ENCODE peak calls at places on chromosomes 5 and 9, in ten cellular contexts. O, B, G, C, V, T, N, J, M and I are unnamed samples.

GRCh38 chr5:42880621-42881020 is 68.9 kb upstream of the SELENOP start:
- DNase-seq in M (no peak), J (no peak), B (no peak), C (no peak), N (no peak), O (no peak), G (peak), V (no peak), T (no peak), I (no peak)

GRCh38 chr5:60257852-60258251 is 364.3 kb upstream of the PDE4D start:
- DNase-seq in T (no peak), O (no peak), M (no peak), C (no peak), N (no peak), B (no peak), G (peak), J (no peak), V (no peak), I (no peak)

GRCh38 chr9:125284855-125285254 is 23.2 kb downstream of the GAPVD1 start:
- DNase-seq in O (no peak), G (no peak), J (no peak), C (no peak), N (no peak), V (no peak), T (no peak), B (no peak), M (no peak), I (no peak)

GRCh38 chr9:12988259-12988658 is 213.4 kb downstream of the LURAP1L start:
- DNase-seq in O (no peak), T (no peak), B (no peak), G (no peak), M (no peak), C (no peak), N (no peak), J (no peak), V (no peak), I (no peak)

GRCh38 chr9:69502671-69503301 is 169.4 kb downstream of the APBA1 start:
- DNase-seq in O (no peak), N (no peak), M (no peak), C (no peak), V (no peak), G (no peak), B (no peak), T (no peak), J (peak), I (no peak)

GRCh38 chr5:11555171-11555570 is 349.1 kb downstream of the CTNND2 start:
- DNase-seq in B (no peak), M (no peak), C (no peak), O (no peak), V (no peak), N (no peak), G (no peak), T (no peak), J (no peak), I (no peak)

GRCh38 chr9:132348676-132349075 is 6.1 kb downstream of the SETX start:
- DNase-seq in O (no peak), M (no peak), N (no peak), V (no peak), J (no peak), C (no peak), T (no peak), B (no peak), G (no peak), I (no peak)

GRCh38 chr9:18798518-18799290 is 234.3 kb downstream of the SAXO1 start:
- DNase-seq in V (no peak), J (no peak), O (no peak), B (no peak), G (no peak), C (no peak), T (no peak), M (no peak), N (no peak), I (no peak)

GRCh38 chr5:28397502-28397941 is 1359.1 kb upstream of the CDH9 start:
- DNase-seq in B (no peak), O (no peak), C (no peak), N (no peak), G (no peak), V (no peak), J (no peak), T (no peak), M (no peak), I (no peak)

GRCh38 chr5:178150977-178151734 is 2.5 kb downstream of the NHP2 start:
- DNase-seq in G (no peak), C (no peak), B (no peak), O (peak), J (no peak), M (no peak), V (no peak), T (no peak), N (no peak), I (no peak)

GRCh38 chr5:150816946-150817345 is 29.4 kb upstream of the IRGM start:
- DNase-seq in O (no peak), G (no peak), C (no peak), N (no peak), J (no peak), V (no peak), M (no peak), B (no peak), T (no peak), I (no peak)

GRCh38 chr5:156582193-156582598 is 255.2 kb downstream of the SGCD start:
- DNase-seq in J (no peak), G (no peak), N (no peak), V (no peak), B (no peak), T (no peak), O (no peak), M (no peak), C (no peak), I (no peak)

GRCh38 chr5:128644863-128645262 is 106.8 kb upstream of the FBN2 start:
- DNase-seq in C (no peak), B (no peak), N (no peak), T (no peak), G (no peak), J (peak), V (no peak), M (no peak), O (no peak), I (no peak)

GRCh38 chr5:94285984-94286383 is 332.4 kb downstream of the KIAA0825 start:
- DNase-seq in B (no peak), V (no peak), J (no peak), T (no peak), N (no peak), G (no peak), C (no peak), M (no peak), O (no peak), I (no peak)

GRCh38 chr5:35177783-35178182 is 52.5 kb downstream of the PRLR start:
- DNase-seq in T (no peak), G (no peak), O (no peak), N (no peak), V (no peak), J (no peak), B (no peak), M (no peak), C (no peak), I (no peak)

GRCh38 chr5:1223278-1223670 is 1.9 kb upstream of the SLC6A18 start:
- DNase-seq in N (no peak), J (no peak), M (no peak), C (no peak), B (no peak), T (no peak), O (no peak), V (no peak), G (no peak), I (no peak)

GRCh38 chr5:1005904-1006655 is 2.5 kb upstream of the NKD2 start:
- DNase-seq in C (no peak), T (peak), V (no peak), O (peak), G (peak), M (peak), N (no peak), B (peak), J (no peak), I (no peak)

GRCh38 chr5:168881427-168882149 is 302.4 kb upstream of the PANK3 start:
- DNase-seq in G (no peak), M (no peak), V (no peak), N (peak), O (no peak), C (no peak), B (no peak), J (no peak), T (no peak), I (no peak)

GRCh38 chr9:92206490-92206889 is 87.0 kb downstream of the IARS1 start:
- DNase-seq in C (no peak), M (no peak), J (peak), B (no peak), G (no peak), T (no peak), O (no peak), N (no peak), V (no peak), I (no peak)

GRCh38 chr5:4777435-4777834 is 362.7 kb upstream of the ADAMTS16 start:
- DNase-seq in T (no peak), G (no peak), B (no peak), M (no peak), O (no peak), N (no peak), V (no peak), J (no peak), C (no peak), I (no peak)

GRCh38 chr5:122942164-122942914 is 94.2 kb downstream of the PPIC start:
- DNase-seq in T (no peak), B (no peak), J (peak), V (no peak), G (no peak), C (no peak), N (no peak), M (no peak), O (no peak), I (no peak)

GRCh38 chr5:45262061-45262590 is 434.1 kb downstream of the HCN1 start:
- DNase-seq in T (no peak), C (peak), M (no peak), J (no peak), G (no peak), B (no peak), N (no peak), O (no peak), V (no peak), I (no peak)

GRCh38 chr5:90015584-90016018 is 394.0 kb downstream of the CETN3 start:
- DNase-seq in J (no peak), M (no peak), O (no peak), V (no peak), G (peak), N (no peak), B (no peak), C (no peak), T (no peak), I (no peak)